ENCODE peak calls at places on chromosomes 13 and 19, in seven cellular contexts. V, M, U, F, L, I and C are unnamed samples.

GRCh38 chr13:45132384-45133064 is 12.2 kb downstream of the GTF2F2 start:
- DNase-seq in V (no peak), M (no peak), U (no peak), F (no peak), L (no peak), I (no peak), C (no peak)

GRCh38 chr13:106187092-106187491 is 348.4 kb downstream of the EFNB2 start:
- DNase-seq in V (no peak), M (no peak), U (no peak), F (no peak), L (no peak), I (no peak), C (no peak)

GRCh38 chr19:56333506-56333905 is 18.9 kb upstream of the ZSCAN5A start:
- DNase-seq in V (peak; percentile 45), M (no peak), U (no peak), F (peak; percentile 48), L (peak; percentile 74), I (peak; percentile 26), C (peak; percentile 46)

GRCh38 chr13:110248449-110249143 is 58.4 kb downstream of the COL4A1 start:
- DNase-seq in V (no peak), M (no peak), U (no peak), F (no peak), L (no peak), I (peak; percentile 3), C (no peak)

GRCh38 chr19:42113641-42114348 is 18.5 kb downstream of the POU2F2 start:
- DNase-seq in V (peak; percentile 49), M (no peak), U (no peak), F (no peak), L (peak; percentile 96), I (no peak), C (peak; percentile 87)

GRCh38 chr13:37942929-37943328 is 73.4 kb upstream of the TRPC4 start:
- DNase-seq in V (no peak), M (no peak), U (no peak), F (peak; percentile 74), L (no peak), I (no peak), C (no peak)

GRCh38 chr13:45393941-45394570 is 24.1 kb downstream of the SLC25A30 start:
- DNase-seq in V (no peak), M (no peak), U (no peak), F (peak; percentile 74), L (no peak), I (peak; percentile 29), C (peak; percentile 58)

GRCh38 chr19:35642798-35643254 is 1.3 kb downstream of the ETV2 start:
- DNase-seq in V (no peak), M (no peak), U (no peak), F (peak; percentile 15), L (no peak), I (no peak), C (no peak)

GRCh38 chr19:52961981-52962380 is 700 bp downstream of the ZNF816 start:
- DNase-seq in V (no peak), M (no peak), U (no peak), F (peak; percentile 12), L (peak; percentile 1), I (no peak), C (no peak)

GRCh38 chr19:15251749-15252397 is 19.6 kb upstream of the EPHX3 start:
- DNase-seq in V (peak; percentile 90), M (peak; percentile 86), U (no peak), F (peak; percentile 88), L (peak; percentile 92), I (peak; percentile 86), C (peak; percentile 58)

GRCh38 chr19:38959618-38960017 is 15.9 kb downstream of the FBXO17 start:
- DNase-seq in V (no peak), M (no peak), U (no peak), F (no peak), L (no peak), I (no peak), C (no peak)

GRCh38 chr19:1568320-1569019 is at the start of gene MEX3D:
- DNase-seq in V (peak; percentile 50), M (peak; percentile 81), U (peak; percentile 82), F (peak; percentile 90), L (peak; percentile 9), I (peak; percentile 74), C (peak; percentile 71)

GRCh38 chr19:13817615-13818371 is 22.6 kb downstream of the ZSWIM4 start:
- DNase-seq in V (no peak), M (no peak), U (peak; percentile 39), F (peak; percentile 94), L (no peak), I (no peak), C (no peak)

GRCh38 chr13:72565893-72566292 is 161.5 kb downstream of the MZT1 start:
- DNase-seq in V (no peak), M (no peak), U (no peak), F (peak; percentile 65), L (peak; percentile 11), I (no peak), C (no peak)

GRCh38 chr19:5358173-5358800 is 17.7 kb upstream of the PTPRS start:
- DNase-seq in V (no peak), M (no peak), U (no peak), F (peak; percentile 62), L (no peak), I (no peak), C (peak; percentile 32)

GRCh38 chr13:79593611-79594275 is 112.8 kb downstream of the NDFIP2 start:
- DNase-seq in V (no peak), M (no peak), U (no peak), F (no peak), L (peak; percentile 81), I (no peak), C (no peak)

GRCh38 chr19:13070425-13071140 is 32.1 kb downstream of the LYL1 start:
- DNase-seq in V (no peak), M (no peak), U (no peak), F (no peak), L (no peak), I (no peak), C (no peak)

GRCh38 chr13:74406439-74406838 is 272.2 kb upstream of the KLF12 start:
- DNase-seq in V (no peak), M (no peak), U (no peak), F (no peak), L (no peak), I (no peak), C (no peak)

GRCh38 chr13:109256866-109257760 is 529.3 kb downstream of the IRS2 start:
- DNase-seq in V (no peak), M (no peak), U (no peak), F (no peak), L (peak; percentile 96), I (peak; percentile 27), C (no peak)

GRCh38 chr13:111225810-111226546 is 94.5 kb upstream of the TEX29 start:
- DNase-seq in V (no peak), M (no peak), U (no peak), F (no peak), L (no peak), I (no peak), C (no peak)

GRCh38 chr19:39502640-39503417 is 4.1 kb downstream of the DLL3 start:
- DNase-seq in V (no peak), M (peak; percentile 52), U (peak; percentile 61), F (peak; percentile 95), L (no peak), I (peak; percentile 24), C (peak; percentile 76)

GRCh38 chr13:110784748-110785147 is 71.2 kb downstream of the ING1 start:
- DNase-seq in V (no peak), M (no peak), U (no peak), F (no peak), L (no peak), I (no peak), C (no peak)

GRCh38 chr19:49553451-49554271 is 25.9 kb downstream of the RCN3 start:
- DNase-seq in V (no peak), M (no peak), U (no peak), F (no peak), L (peak; percentile 72), I (no peak), C (no peak)

GRCh38 chr19:18919086-18919894 is at the start of the genes COPE and DDX49:
- DNase-seq in V (peak; percentile 99), M (peak; percentile 98), U (peak; percentile 94), F (peak; percentile 99), L (peak; percentile 100), I (peak; percentile 99), C (peak; percentile 97)
- TF ChIP-seq CTCF in V (no peak), M (no peak), U (no peak), F (peak; percentile 4), L (no peak), I (no peak), C (no peak)

DNA sequence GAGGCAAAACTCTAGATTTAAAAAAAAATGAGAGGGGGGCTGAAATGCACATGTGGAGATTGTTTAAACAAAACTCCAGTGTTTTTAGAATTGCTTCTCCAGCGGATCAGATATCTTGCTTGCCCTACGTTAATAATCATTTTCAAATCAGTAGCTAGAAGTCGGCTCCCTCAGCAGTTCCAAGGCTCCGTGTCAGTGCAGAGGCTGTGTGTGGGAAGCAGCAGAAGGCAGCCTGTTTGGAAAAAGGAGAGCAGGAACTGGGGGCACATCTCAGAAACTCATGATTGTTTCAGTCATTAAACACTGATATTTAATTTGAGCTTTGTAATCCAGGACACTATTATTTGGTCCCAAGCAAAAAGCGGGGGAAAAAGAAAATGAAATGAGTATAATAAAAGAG is 50.9 kb downstream of the SOX21 start:
- DNase-seq in V (no peak), M (no peak), U (no peak), F (peak; percentile 40), L (no peak), I (no peak), C (no peak)
- H3K27me3 ChIP-seq in V (no peaks in the 10 kb centered on the region), M (peaks cover 51% of the 10 kb centered on the region), U (no peaks in the 10 kb centered on the region), F (no peaks in the 10 kb centered on the region), L (peaks cover 38% of the 10 kb centered on the region), I (peaks cover 28% of the 10 kb centered on the region), C (no peaks in the 10 kb centered on the region)

GRCh38 chr13:27524981-27525975 is 74.9 kb upstream of the MTIF3 start:
- DNase-seq in V (no peak), M (no peak), U (no peak), F (no peak), L (no peak), I (no peak), C (peak; percentile 71)

GRCh38 chr13:27523345-27524073 is 73.1 kb upstream of the MTIF3 start:
- DNase-seq in V (no peak), M (no peak), U (no peak), F (no peak), L (no peak), I (peak; percentile 23), C (no peak)

GRCh38 chr13:27526516-27526915 is 76.2 kb upstream of the MTIF3 start:
- DNase-seq in V (no peak), M (no peak), U (no peak), F (no peak), L (no peak), I (no peak), C (no peak)

GRCh38 chr13:27533155-27533643 is 82.8 kb upstream of the MTIF3 start:
- DNase-seq in V (peak; percentile 71), M (peak; percentile 84), U (peak; percentile 91), F (peak; percentile 94), L (peak; percentile 66), I (peak; percentile 79), C (peak; percentile 96)

GRCh38 chr13:27528908-27529307 is 78.5 kb upstream of the MTIF3 start:
- DNase-seq in V (no peak), M (no peak), U (no peak), F (no peak), L (no peak), I (no peak), C (no peak)
- TF ChIP-seq CTCF in V (no peak), M (no peak), U (no peak), F (no peak), L (no peak), I (no peak), C (no peak)

DNA sequence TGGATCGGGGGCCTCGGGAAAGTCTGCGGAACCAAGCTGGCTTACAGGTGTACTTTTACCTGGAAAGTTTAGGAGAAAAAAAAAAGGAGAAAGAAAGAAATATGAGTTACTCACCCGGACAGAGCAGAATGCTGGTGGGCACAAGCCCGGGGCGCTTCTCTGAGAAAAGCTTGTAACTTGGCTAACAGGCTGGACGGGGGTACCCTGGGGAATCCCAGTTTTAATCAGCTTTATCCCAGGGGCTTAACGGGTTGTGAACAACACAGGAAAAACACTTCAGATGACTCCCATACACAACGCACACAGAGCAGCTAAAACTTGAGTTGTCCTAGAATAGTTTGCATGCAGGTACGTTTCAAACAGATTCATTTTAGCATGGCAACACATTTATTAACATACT is 37.3 kb downstream of the KLF2 start:
- DNase-seq in V (no peak), M (no peak), U (no peak), F (no peak), L (no peak), I (no peak), C (peak; percentile 60)
- H3K27me3 ChIP-seq in V (no peaks in the 10 kb centered on the region), M (no peaks in the 10 kb centered on the region), U (no peaks in the 10 kb centered on the region), F (no peaks in the 10 kb centered on the region), L (no peaks in the 10 kb centered on the region), I (no peaks in the 10 kb centered on the region), C (no peaks in the 10 kb centered on the region)